ENCODE peak calls at places on chromosomes 2 and 18, in five cellular contexts. I is stimulated activated CD8-positive, alpha-beta memory T cell treated with anti-CD3 and anti-CD28 coated beads, Interleukin-4, amount 100 ng/mL, for 24 hours; N is non-pigmented ciliary epithelial cell; G is coronary artery; K is ELF-1. S is an unnamed sample.

GRCh38 chr2:22450831-22451230 is 934.1 kb upstream of the KLHL29 start:
- DNase-seq in N (no peak), K (no peak), I (no peak), G (no peak), S (no peak)

GRCh38 chr2:23777857-23778256 is 149.1 kb downstream of the ATAD2B start:
- DNase-seq in N (no peak), I (no peak), K (no peak), G (no peak), S (no peak)

GRCh38 chr2:239037559-239037910 is 189.7 kb downstream of the TWIST2 start:
- DNase-seq in N (no peak), G (no peak), I (no peak), K (no peak), S (no peak)

GRCh38 chr2:173854840-173855239 is 110.3 kb downstream of the SP3 start:
- DNase-seq in I (no peak), K (no peak), N (no peak), G (no peak), S (peak; percentile 20)

GRCh38 chr2:155643056-155643775 is 689.3 kb downstream of the NR4A2 start:
- DNase-seq in K (no peak), G (no peak), I (no peak), N (no peak), S (no peak)

GRCh38 chr2:231245253-231246094 is 47.0 kb downstream of the ARMC9 start:
- DNase-seq in K (no peak), N (no peak), I (no peak), G (no peak), S (no peak)

GRCh38 chr2:13545320-13545719 is 828.6 kb downstream of the TRIB2 start:
- DNase-seq in K (no peak), I (no peak), N (no peak), G (no peak), S (no peak)

GRCh38 chr2:158357699-158358098 is 98.9 kb downstream of the CCDC148 start:
- DNase-seq in I (no peak), N (no peak), G (no peak), K (no peak), S (no peak)

GRCh38 chr2:227188292-227188691 is 23.9 kb downstream of the COL4A3 start:
- DNase-seq in N (peak; percentile 44), K (no peak), I (no peak), G (no peak), S (no peak)

GRCh38 chr18:2518473-2518872 is 52.8 kb downstream of the METTL4 start:
- DNase-seq in I (no peak), K (peak; percentile 20), G (no peak), N (no peak), S (no peak)

GRCh38 chr2:39033980-39034379 is 86.9 kb downstream of the SOS1 start:
- DNase-seq in G (no peak), K (no peak), N (no peak), I (no peak), S (no peak)

GRCh38 chr2:8608411-8608954 is 73.4 kb upstream of the ID2 start:
- DNase-seq in K (no peak), N (no peak), I (no peak), G (no peak), S (no peak)

GRCh38 chr2:8581601-8582041 is 100.2 kb upstream of the ID2 start:
- DNase-seq in G (no peak), N (no peak), I (no peak), K (no peak), S (no peak)

GRCh38 chr2:189298481-189298880 is 118.9 kb upstream of the COL5A2 start:
- DNase-seq in I (no peak), K (no peak), N (no peak), G (no peak), S (no peak)

GRCh38 chr2:71581015-71581414 is 127.7 kb downstream of the DYSF start:
- DNase-seq in G (no peak), I (no peak), N (no peak), K (no peak), S (no peak)

GRCh38 chr18:23992119-23992940 is 22.2 kb upstream of the TTC39C start:
- DNase-seq in N (no peak), K (no peak), G (no peak), I (no peak), S (no peak)

GRCh38 chr2:54903736-54904554 is 146.3 kb downstream of the RTN4 start:
- DNase-seq in N (peak; percentile 96), G (no peak), I (peak; percentile 35), K (peak; percentile 18), S (peak; percentile 92)

GRCh38 chr2:127092951-127093516 is 13.9 kb downstream of the BIN1 start:
- DNase-seq in I (no peak), K (no peak), G (no peak), N (no peak), S (no peak)

GRCh38 chr18:56890632-56891031 is 239.5 kb downstream of the WDR7 start:
- DNase-seq in K (no peak), G (no peak), I (no peak), N (peak; percentile 95), S (peak; percentile 77)

GRCh38 chr2:177147093-177147694 is 65.4 kb upstream of the HNRNPA3 start:
- DNase-seq in I (no peak), N (peak; percentile 24), G (no peak), K (no peak), S (no peak)

GRCh38 chr2:69844560-69844959 is 15.1 kb downstream of the GMCL1 start:
- DNase-seq in G (no peak), I (no peak), K (no peak), N (no peak), S (no peak)

GRCh38 chr2:109079590-109079989 is 49.4 kb upstream of the SH3RF3 start:
- DNase-seq in I (no peak), G (no peak), N (no peak), K (no peak), S (no peak)

GRCh38 chr18:33231474-33232317 is 208.8 kb downstream of the CCDC178 start:
- DNase-seq in K (peak; percentile 82), I (no peak), G (no peak), N (peak; percentile 15), S (peak; percentile 14)

GRCh38 chr2:145561152-145561551 is 1041.2 kb upstream of the ZEB2 start:
- DNase-seq in I (no peak), G (no peak), K (no peak), N (no peak), S (no peak)

GRCh38 chr2:238554468-238555184 is 127.9 kb downstream of the ASB1 start:
- DNase-seq in K (no peak), I (no peak), N (no peak), G (no peak), S (no peak)

GRCh38 chr2:3965211-3965610 is 261.8 kb downstream of the DCDC2C start:
- DNase-seq in N (no peak), K (no peak), G (no peak), I (no peak), S (no peak)

GRCh38 chr2:112789186-112789585 is 4.9 kb upstream of the IL1A start:
- DNase-seq in K (no peak), I (no peak), N (no peak), G (no peak), S (no peak)

GRCh38 chr2:225916692-225917091 is 517.2 kb downstream of the NYAP2 start:
- DNase-seq in G (no peak), K (no peak), N (no peak), I (no peak), S (no peak)

GRCh38 chr2:164875334-164876205 is 33.9 kb upstream of the COBLL1 start:
- DNase-seq in G (no peak), N (no peak), I (no peak), K (no peak), S (no peak)

GRCh38 chr2:9287400-9288059 is 80.9 kb downstream of the ASAP2 start:
- DNase-seq in K (peak; percentile 56), N (peak; percentile 99), I (no peak), G (no peak), S (peak; percentile 98)

GRCh38 chr2:240473211-240473610 is 37.7 kb downstream of the GPC1 start:
- DNase-seq in K (no peak), N (no peak), I (no peak), G (no peak), S (no peak)

GRCh38 chr2:120761911-120762310 is 26.2 kb downstream of the GLI2 start:
- DNase-seq in K (no peak), I (no peak), G (no peak), N (no peak), S (no peak)

GRCh38 chr18:80109676-80110078 is 615 bp downstream of the ADNP2 start:
- DNase-seq in G (no peak), I (no peak), N (no peak), K (peak; percentile 62), S (no peak)

GRCh38 chr2:200379481-200380120 is 73.1 kb downstream of the SPATS2L start:
- DNase-seq in G (no peak), I (no peak), K (peak; percentile 16), N (no peak), S (no peak)

S was measured in HS-27A.